ENCODE peak calls at places on chromosomes 4 and X, in four cellular contexts. Y, X, F and A are unnamed samples.

GRCh38 chr4:117777721-117778120 is 256.6 kb upstream of the NDST3 start:
- DNase-seq in X (no peak), Y (no peak), F (no peak), A (no peak)

GRCh38 chr4:139419388-139419914 is 34.5 kb upstream of the RAB33B start:
- DNase-seq in X (peak), F (peak), Y (peak), A (peak)

GRCh38 chr4:145179201-145179860 is 1.1 kb downstream of the OTUD4 start:
- DNase-seq in X (peak), Y (peak), F (peak), A (peak)

GRCh38 chr4:6134612-6135220 is 65.6 kb downstream of the JAKMIP1 start:
- DNase-seq in Y (no peak), F (no peak), X (no peak), A (no peak)

GRCh38 chrX:17500145-17500579 is 125.2 kb downstream of the NHS start:
- DNase-seq in X (no peak), F (peak), Y (peak), A (no peak)

GRCh38 chr4:14994242-14994641 is 8.0 kb upstream of the CPEB2 start:
- DNase-seq in X (no peak), F (peak), Y (peak), A (no peak)

GRCh38 chr4:119025916-119026661 is 109.5 kb upstream of the MYOZ2 start:
- DNase-seq in F (peak), Y (peak), X (peak), A (peak)

GRCh38 chrX:129698150-129698549 is 40.6 kb upstream of the XPNPEP2 start:
- DNase-seq in X (no peak), F (no peak), Y (no peak), A (no peak)

GRCh38 chrX:136639506-136640176 is 8.3 kb upstream of the CD40LG start:
- DNase-seq in X (no peak), Y (peak), F (peak), A (no peak)

GRCh38 chr4:182807841-182808548 is 109.2 kb downstream of the DCTD start:
- DNase-seq in F (no peak), X (no peak), Y (no peak), A (no peak)

GRCh38 chr4:48334900-48335384 is 6.4 kb upstream of the SLAIN2 start:
- DNase-seq in F (peak), X (no peak), Y (peak), A (no peak)

GRCh38 chr4:89753601-89754066 is 83.3 kb downstream of the SNCA start:
- DNase-seq in F (peak), Y (peak), X (no peak), A (no peak)

GRCh38 chrX:144327515-144327914 is 443.6 kb downstream of the UBE2NL start:
- DNase-seq in Y (no peak), F (peak), X (no peak), A (no peak)

GRCh38 chr4:186298034-186298647 is 32.2 kb downstream of the F11 start:
- DNase-seq in F (no peak), Y (no peak), X (no peak), A (no peak)

GRCh38 chr4:83561381-83561780 is 25.5 kb downstream of the GPAT3 start:
- DNase-seq in Y (peak), F (peak), X (no peak), A (no peak)

GRCh38 chr4:128565565-128566186 is 243.8 kb upstream of the JADE1 start:
- DNase-seq in Y (peak), F (peak), X (no peak), A (peak)

GRCh38 chrX:45006002-45006800 is 133.2 kb downstream of the KDM6A start:
- DNase-seq in X (no peak), Y (no peak), F (peak), A (no peak)

GRCh38 chr4:150178161-150178560 is 99.9 kb downstream of the DCLK2 start:
- DNase-seq in F (no peak), X (no peak), Y (no peak), A (no peak)

GRCh38 chrX:41580423-41581064 is 108.2 kb upstream of the GPR34 start:
- DNase-seq in Y (no peak), X (no peak), F (no peak), A (no peak)

GRCh38 chr4:174119051-174119450 is 164.4 kb downstream of the FBXO8 start:
- DNase-seq in F (peak), X (no peak), Y (peak), A (peak)

GRCh38 chr4:41944089-41944488 is 8.9 kb downstream of the TMEM33 start:
- DNase-seq in Y (no peak), X (no peak), F (no peak), A (no peak)

GRCh38 chr4:77443941-77444340 is 161.7 kb upstream of the CXCL13 start:
- DNase-seq in F (peak), Y (peak), X (no peak), A (no peak)

GRCh38 chr4:154958621-154959358 is 177.7 kb downstream of the RBM46 start:
- DNase-seq in F (peak), X (peak), Y (peak), A (peak)

GRCh38 chrX:3659761-3660160 is 53.7 kb downstream of the PRKX start:
- DNase-seq in X (no peak), Y (peak), F (peak), A (no peak)

GRCh38 chrX:82556588-82556987 is 951.5 kb upstream of the POU3F4 start:
- DNase-seq in X (no peak), Y (no peak), F (no peak), A (no peak)

GRCh38 chr4:82293304-82293703 is 80.5 kb downstream of the HNRNPD start:
- DNase-seq in F (no peak), Y (no peak), X (no peak), A (no peak)

GRCh38 chr4:170386974-170387373 is 297.2 kb upstream of the AADAT start:
- DNase-seq in F (peak), Y (no peak), X (no peak), A (no peak)

GRCh38 chr4:85028910-85029309 is 62.4 kb upstream of the WDFY3 start:
- DNase-seq in X (no peak), F (peak), Y (peak), A (no peak)

GRCh38 chr4:138182838-138183426 is 59.2 kb downstream of the SLC7A11 start:
- DNase-seq in X (peak), Y (peak), F (peak), A (no peak)

GRCh38 chr4:123785515-123785914 is 388.9 kb downstream of the SPRY1 start:
- DNase-seq in Y (peak), F (peak), X (peak), A (peak)

GRCh38 chr4:25235401-25235800 is 1.6 kb downstream of the PI4K2B start:
- DNase-seq in Y (no peak), X (no peak), F (peak), A (no peak)

GRCh38 chr4:57137261-57137660 is 27.1 kb upstream of the IGFBP7 start:
- DNase-seq in X (no peak), Y (no peak), F (no peak), A (no peak)